ENCODE peak calls at places on chromosomes 11 and 22, in four cellular contexts. H is NCI-H1092, G is RWPE1, B is NCI-H748 treated with DMSO at 0.1 percent for 48 hours. K is an unnamed sample.

GRCh38 chr11:117580866-117581265 is 216.2 kb downstream of the DSCAML1 start:
- DNase-seq in B (no peak), G (no peak), H (no peak), K (no peak)

GRCh38 chr11:61532136-61533038 is 23.8 kb downstream of the LRRC10B start:
- DNase-seq in H (peak), B (peak), G (peak), K (no peak)

GRCh38 chr11:38019072-38019775 is 1421.2 kb upstream of the RAG2 start:
- DNase-seq in B (no peak), H (no peak), G (peak), K (no peak)

GRCh38 chr11:72586591-72587090 is 87.6 kb downstream of the PDE2A start:
- DNase-seq in G (no peak), H (no peak), B (no peak), K (no peak)

GRCh38 chr11:20501971-20502370 is 97.4 kb upstream of the SLC6A5 start:
- DNase-seq in G (no peak), H (no peak), B (peak), K (no peak)

GRCh38 chr22:31277741-31278642 is 14.3 kb downstream of the PIK3IP1 start:
- DNase-seq in G (no peak), H (no peak), B (no peak), K (no peak)

GRCh38 chr11:2107941-2108630 is 31.1 kb downstream of the IGF2 start:
- DNase-seq in G (no peak), B (no peak), H (no peak), K (no peak)

GRCh38 chr11:29432719-29433325 is 584.0 kb downstream of the KCNA4 start:
- DNase-seq in H (no peak), B (no peak), G (peak), K (peak)

GRCh38 chr11:77968337-77968736 is 26.1 kb downstream of the INTS4 start:
- DNase-seq in H (no peak), B (no peak), G (no peak), K (no peak)

GRCh38 chr11:45007011-45007410 is 56.3 kb upstream of the TP53I11 start:
- DNase-seq in H (no peak), G (no peak), B (no peak), K (no peak)

GRCh38 chr11:65524010-65524746 is 705 bp upstream of the SCYL1 start:
- DNase-seq in B (no peak), H (peak), G (no peak), K (no peak)

GRCh38 chr11:134783219-134783618 is 371.2 kb upstream of the B3GAT1 start:
- DNase-seq in H (no peak), B (no peak), G (no peak), K (no peak)

GRCh38 chr11:62612366-62613274 is at the start of the genes EML3 and ROM1:
- DNase-seq in G (peak), B (peak), H (peak), K (peak)

GRCh38 chr11:114606003-114606801 is 10.6 kb upstream of the NXPE4 start:
- DNase-seq in B (no peak), G (no peak), H (no peak), K (no peak)

GRCh38 chr11:2798951-2799761 is 86.4 kb downstream of the CDKN1C start:
- DNase-seq in B (no peak), H (no peak), G (no peak), K (no peak)

GRCh38 chr22:18147791-18148507 is 2.0 kb upstream of the USP18 start:
- DNase-seq in G (no peak), B (no peak), H (no peak), K (no peak)

GRCh38 chr11:65593518-65594414 is 1.8 kb downstream of the KCNK7 start:
- DNase-seq in G (no peak), H (no peak), B (no peak), K (no peak)

GRCh38 chr11:69127091-69127850 is 28.5 kb upstream of the SMIM38 start:
- DNase-seq in G (no peak), B (no peak), H (no peak), K (no peak)

GRCh38 chr11:59266491-59266890 is 53.8 kb upstream of the MPEG1 start:
- DNase-seq in G (peak), H (no peak), B (no peak), K (no peak)

GRCh38 chr22:19817561-19818263 is 37.0 kb downstream of the GNB1L start:
- DNase-seq in B (no peak), H (no peak), G (no peak), K (no peak)

GRCh38 chr22:46066691-46067090 is 83.6 kb upstream of the PPARA start:
- DNase-seq in H (no peak), G (no peak), B (peak), K (peak)

GRCh38 chr22:39297490-39298193 is 21.8 kb downstream of the RPL3 start:
- DNase-seq in B (no peak), H (peak), G (no peak), K (no peak)

GRCh38 chr11:68355471-68355870 is 43.1 kb downstream of the LRP5 start:
- DNase-seq in G (no peak), H (no peak), B (no peak), K (peak)

GRCh38 chr11:33551051-33551450 is 149.6 kb downstream of the C11orf91 start:
- DNase-seq in B (no peak), G (no peak), H (no peak), K (peak)

GRCh38 chr11:86101493-86101892 is 32.6 kb upstream of the PICALM start:
- DNase-seq in H (no peak), G (peak), B (no peak), K (peak)

GRCh38 chr11:36500315-36500721 is 9.8 kb downstream of the TRAF6 start:
- DNase-seq in H (no peak), B (no peak), G (peak), K (peak)

GRCh38 chr22:42286205-42286604 is 15.8 kb upstream of the TCF20 start:
- DNase-seq in H (no peak), B (no peak), G (no peak), K (no peak)

GRCh38 chr11:14480716-14481115 is 18.9 kb downstream of the COPB1 start:
- DNase-seq in H (no peak), B (no peak), G (peak), K (no peak)

GRCh38 chr11:108734956-108735559 is 70.2 kb downstream of the DDX10 start:
- DNase-seq in G (no peak), B (no peak), H (no peak), K (peak)

GRCh38 chr22:42344391-42344861 is 74.0 kb upstream of the TCF20 start:
- DNase-seq in B (no peak), G (no peak), H (peak), K (no peak)

GRCh38 chr11:115334932-115335788 is 169.1 kb downstream of the CADM1 start:
- DNase-seq in H (peak), G (peak), B (peak), K (peak)

GRCh38 chr22:23070418-23071162 is at the start of gene GNAZ:
- DNase-seq in G (no peak), B (peak), H (no peak), K (no peak)

GRCh38 chr11:102940714-102941588 is 14.6 kb downstream of the MMP13 start:
- DNase-seq in H (peak), B (peak), G (peak), K (peak)